ENCODE peak calls at places on chromosomes 16 and 17, in nine cellular contexts. C is adrenal gland; I is AG10803; J is sigmoid colon; N is CD8-positive, alpha-beta T cell; T is ovary; Z is uterus; G is glutamatergic neuron; B is chondrocyte. F is an unnamed sample.

GRCh38 chr17:14776791-14777190 is 475.9 kb downstream of the HS3ST3B1 start:
- DNase-seq in C (no peak), I (no peak), J (no peak), N (no peak), T (no peak), Z (no peak), G (no peak), B (no peak), F (peak)

GRCh38 chr17:58531122-58531521 is 16.7 kb upstream of the MTMR4 start:
- DNase-seq in C (no peak), I (no peak), J (no peak), N (no peak), T (no peak), Z (no peak), G (no peak), B (no peak), F (no peak)

GRCh38 chr16:19130852-19131808 is 17.4 kb downstream of the ITPRIPL2 start:
- DNase-seq in C (peak), I (peak), J (peak), N (no peak), T (no peak), Z (no peak), G (peak), B (no peak), F (peak)

GRCh38 chr17:4806770-4807533 is at the start of gene PLD2:
- DNase-seq in C (peak), I (peak), J (peak), N (peak), T (peak), Z (peak), G (peak), B (no peak), F (peak)

GRCh38 chr16:31177136-31177535 is 2.8 kb upstream of the FUS start:
- DNase-seq in C (peak), I (peak), J (no peak), N (peak), T (no peak), Z (no peak), G (no peak), B (no peak), F (no peak)

GRCh38 chr16:23464196-23464595 is 11.2 kb upstream of the COG7 start:
- DNase-seq in C (no peak), I (no peak), J (no peak), N (no peak), T (no peak), Z (no peak), G (no peak), B (no peak), F (no peak)

GRCh38 chr17:74862108-74862901 is 2.6 kb upstream of the GRIN2C start:
- DNase-seq in C (peak), I (peak), J (peak), N (peak), T (peak), Z (no peak), G (peak), B (peak), F (no peak)

GRCh38 chr17:17554266-17554665 is 37.2 kb downstream of the PEMT start:
- DNase-seq in C (no peak), I (no peak), J (no peak), N (no peak), T (no peak), Z (no peak), G (no peak), B (no peak), F (no peak)

GRCh38 chr17:42050360-42051012 is at the start of gene C17orf113:
- DNase-seq in C (peak), I (peak), J (peak), N (peak), T (peak), Z (peak), G (peak), B (no peak), F (no peak)

GRCh38 chr17:40366861-40367518 is 2.5 kb upstream of the GJD3 start:
- DNase-seq in C (no peak), I (no peak), J (peak), N (no peak), T (no peak), Z (no peak), G (no peak), B (peak), F (no peak)

GRCh38 chr16:383326-384020 is 1.7 kb upstream of the PGAP6 start:
- DNase-seq in C (peak), I (no peak), J (no peak), N (no peak), T (no peak), Z (no peak), G (no peak), B (no peak), F (no peak)

GRCh38 chr16:1045363-1046270 is 26.9 kb upstream of the SSTR5 start:
- DNase-seq in C (no peak), I (no peak), J (no peak), N (no peak), T (no peak), Z (no peak), G (no peak), B (no peak), F (no peak)

GRCh38 chr17:35051183-35051578 is 12.3 kb downstream of the RFFL start:
- DNase-seq in C (no peak), I (no peak), J (no peak), N (peak), T (no peak), Z (no peak), G (no peak), B (no peak), F (no peak)

GRCh38 chr17:62627219-62627903 is at the start of gene MRC2:
- DNase-seq in C (no peak), I (peak), J (peak), N (peak), T (peak), Z (peak), G (peak), B (no peak), F (peak)

GRCh38 chr16:79379083-79379482 is 221.5 kb downstream of the MAF start:
- DNase-seq in C (no peak), I (no peak), J (no peak), N (no peak), T (no peak), Z (no peak), G (no peak), B (no peak), F (no peak)
- TF ChIP-seq CTCF in C (no peak), I (no peak), J (no peak), N (no peak), T (no peak), Z (no peak), G (no peak), B (no peak), F (no peak)

GRCh38 chr17:6714315-6714874 is 1.2 kb upstream of the SLC13A5 start:
- DNase-seq in C (no peak), I (no peak), J (no peak), N (no peak), T (no peak), Z (no peak), G (no peak), B (no peak), F (no peak)

GRCh38 chr17:6712854-6713129 is 377 bp downstream of the SLC13A5 start:
- DNase-seq in C (no peak), I (no peak), J (no peak), N (no peak), T (no peak), Z (no peak), G (no peak), B (no peak), F (no peak)

GRCh38 chr17:6713918-6714271 is 726 bp upstream of the SLC13A5 start:
- DNase-seq in C (no peak), I (no peak), J (no peak), N (no peak), T (no peak), Z (no peak), G (peak), B (no peak), F (no peak)

GRCh38 chr17:6712058-6712853 is 913 bp downstream of the SLC13A5 start:
- DNase-seq in C (peak), I (no peak), J (no peak), N (no peak), T (peak), Z (no peak), G (no peak), B (no peak), F (peak)

DNA sequence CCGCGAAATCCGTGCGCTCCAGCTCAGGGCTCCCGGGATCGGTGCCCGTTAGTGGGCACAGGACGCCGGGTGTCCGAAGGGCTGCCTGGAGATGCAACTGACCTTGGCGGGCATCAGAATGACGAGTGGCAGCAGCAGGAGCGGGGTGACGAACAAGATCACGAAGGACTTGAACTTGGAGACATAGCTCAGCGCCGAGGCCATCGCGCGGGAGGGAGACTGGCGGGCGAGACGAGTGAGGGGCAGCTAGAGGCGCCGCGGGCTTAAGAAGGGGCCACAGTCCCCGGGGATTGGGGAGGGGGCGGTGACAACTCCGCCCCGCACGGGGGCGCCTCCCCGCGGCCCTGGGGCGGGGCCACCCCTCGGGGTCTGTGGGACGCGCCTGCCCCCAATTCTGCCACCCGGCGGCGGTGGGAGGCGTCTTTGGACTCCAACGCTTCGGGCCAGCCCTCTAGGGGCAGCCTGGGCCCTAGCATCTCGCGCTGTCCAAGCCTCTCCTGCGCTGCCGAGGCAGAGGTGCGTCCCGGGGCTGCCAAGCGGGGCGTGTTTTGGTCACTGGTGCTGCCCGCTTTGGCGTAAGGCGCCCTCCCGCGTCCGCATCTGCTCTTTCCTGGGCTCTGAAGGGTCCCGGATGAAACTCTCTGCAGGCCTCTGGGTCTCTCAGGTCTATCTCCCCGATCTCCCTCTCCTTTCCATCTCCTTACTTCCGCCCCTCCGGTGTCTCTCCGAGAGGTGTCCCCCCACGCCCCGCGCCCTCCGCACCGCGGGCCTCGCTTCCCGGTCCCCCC is at the start of gene SLC13A5:
- DNase-seq in C (peak), I (no peak), J (no peak), N (no peak), T (peak), Z (no peak), G (peak), B (no peak), F (peak)
- TF ChIP-seq CTCF in C (peak), I (peak), J (no peak), N (no peak), T (peak), Z (peak), G (peak), B (peak), F (peak)

GRCh38 chr16:56824335-56824734 is 40.7 kb upstream of the SLC12A3 start:
- DNase-seq in C (peak), I (peak), J (no peak), N (no peak), T (no peak), Z (no peak), G (no peak), B (no peak), F (no peak)
- TF ChIP-seq CTCF in C (peak), I (peak), J (no peak), N (no peak), T (no peak), Z (no peak), G (no peak), B (peak), F (peak)

GRCh38 chr17:46837521-46837920 is 13.9 kb upstream of the WNT9B start:
- DNase-seq in C (no peak), I (no peak), J (no peak), N (no peak), T (no peak), Z (no peak), G (no peak), B (no peak), F (no peak)

GRCh38 chr17:46836500-46836899 is 14.9 kb upstream of the WNT9B start:
- DNase-seq in C (no peak), I (no peak), J (no peak), N (no peak), T (no peak), Z (no peak), G (no peak), B (no peak), F (peak)

GRCh38 chr17:46842835-46843234 is 8.5 kb upstream of the WNT9B start:
- DNase-seq in C (no peak), I (no peak), J (no peak), N (no peak), T (no peak), Z (no peak), G (no peak), B (no peak), F (no peak)

GRCh38 chr17:46839211-46839610 is 12.2 kb upstream of the WNT9B start:
- DNase-seq in C (no peak), I (no peak), J (no peak), N (no peak), T (no peak), Z (no peak), G (no peak), B (no peak), F (no peak)

GRCh38 chr17:46841561-46842379 is 9.6 kb upstream of the WNT9B start:
- DNase-seq in C (no peak), I (no peak), J (no peak), N (no peak), T (no peak), Z (no peak), G (peak), B (no peak), F (no peak)
- TF ChIP-seq CTCF in C (peak), I (peak), J (no peak), N (peak), T (no peak), Z (peak), G (peak), B (peak), F (peak)

GRCh38 chr17:49219987-49220386 is 9.5 kb downstream of the ABI3 start:
- DNase-seq in C (no peak), I (no peak), J (no peak), N (no peak), T (no peak), Z (no peak), G (no peak), B (no peak), F (no peak)

GRCh38 chr17:49216953-49217650 is 6.6 kb downstream of the ABI3 start:
- DNase-seq in C (peak), I (no peak), J (peak), N (no peak), T (no peak), Z (no peak), G (no peak), B (no peak), F (no peak)

GRCh38 chr17:49216482-49216881 is 6.0 kb downstream of the ABI3 start:
- DNase-seq in C (no peak), I (no peak), J (no peak), N (no peak), T (no peak), Z (no peak), G (no peak), B (no peak), F (no peak)

GRCh38 chr17:49217651-49218413 is 7.3 kb downstream of the ABI3 start:
- DNase-seq in C (peak), I (no peak), J (peak), N (peak), T (no peak), Z (no peak), G (no peak), B (no peak), F (no peak)

DNA sequence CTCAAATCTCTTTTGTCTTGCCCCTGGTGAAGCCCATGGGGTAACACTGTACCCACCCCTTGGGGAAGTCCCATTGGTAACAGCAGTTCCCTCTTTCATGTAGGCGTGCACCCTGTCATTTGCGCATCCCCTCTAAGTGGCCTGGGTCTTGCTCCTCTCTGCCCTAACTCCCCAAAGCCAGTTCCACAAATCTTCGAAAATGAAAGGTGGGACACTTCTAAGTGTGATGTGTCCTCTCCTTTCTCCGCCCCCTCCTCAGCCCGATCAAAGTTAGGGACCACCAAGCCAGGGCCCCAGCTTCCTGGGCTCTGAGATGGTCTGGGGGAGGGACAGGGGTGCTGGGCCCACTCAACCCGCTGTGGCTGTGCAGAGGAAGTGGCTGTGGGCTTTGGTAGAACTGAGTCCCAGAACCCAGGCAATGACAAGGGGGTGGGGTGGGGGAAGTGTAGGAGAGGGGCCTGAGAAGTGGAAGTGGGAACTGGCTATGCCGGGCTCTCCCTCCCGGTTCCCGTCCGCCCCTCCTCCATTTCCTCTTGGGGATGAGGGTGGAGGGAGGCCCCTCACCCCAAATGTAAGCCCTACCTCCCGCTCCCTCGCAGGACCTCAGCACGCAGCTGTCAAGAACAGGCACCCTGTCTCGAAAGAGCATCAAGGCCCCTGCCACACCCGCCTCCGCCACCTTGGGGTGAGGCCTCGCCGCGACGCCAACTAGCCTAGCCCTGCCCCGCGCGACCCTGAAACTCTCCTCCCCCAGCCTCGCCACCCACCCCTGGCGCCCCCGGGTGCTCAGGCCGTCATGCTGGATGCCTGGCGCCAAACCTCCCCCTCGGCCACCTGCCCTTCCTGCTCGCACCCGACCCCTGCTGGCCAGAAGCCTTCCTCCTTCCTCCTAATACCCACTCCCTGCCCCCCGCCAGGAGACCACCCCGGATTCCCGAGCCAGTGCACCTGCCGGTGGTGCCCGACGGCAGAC is 8.7 kb downstream of the ABI3 start:
- DNase-seq in C (peak), I (no peak), J (no peak), N (no peak), T (no peak), Z (no peak), G (no peak), B (no peak), F (no peak)
- TF ChIP-seq CTCF in C (no peak), I (peak), J (no peak), N (peak), T (no peak), Z (no peak), G (no peak), B (peak), F (peak)

GRCh38 chr17:37490022-37490587 is 414 bp downstream of the DUSP14 start:
- DNase-seq in C (peak), I (peak), J (peak), N (peak), T (peak), Z (peak), G (peak), B (no peak), F (peak)
- TF ChIP-seq CTCF in C (no peak), I (no peak), J (no peak), N (no peak), T (peak), Z (peak), G (peak), B (peak), F (no peak)

DNA sequence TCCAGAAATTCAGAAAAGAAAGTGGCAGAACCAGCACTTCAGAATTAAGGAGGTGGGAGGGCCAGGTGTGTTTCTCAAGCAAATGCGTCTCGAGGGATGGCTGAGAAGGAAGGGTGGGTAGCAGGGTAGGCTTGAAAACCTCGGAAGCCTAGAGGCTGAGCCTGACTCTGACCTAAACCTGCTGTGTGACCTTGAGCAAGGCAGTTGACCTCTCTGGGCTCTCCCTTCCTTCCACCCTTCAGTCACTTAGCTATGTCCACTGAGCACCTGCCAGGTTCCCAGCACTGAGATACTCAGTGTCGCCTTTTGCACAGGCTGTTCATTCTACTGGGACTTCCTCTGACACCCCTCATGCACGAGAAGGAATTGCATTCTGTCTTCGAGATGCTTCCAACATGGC is 113.0 kb downstream of the GSG1L start:
- DNase-seq in C (no peak), I (no peak), J (peak), N (no peak), T (no peak), Z (no peak), G (no peak), B (no peak), F (no peak)
- TF ChIP-seq CTCF in C (no peak), I (no peak), J (no peak), N (no peak), T (no peak), Z (no peak), G (no peak), B (no peak), F (no peak)

GRCh38 chr16:51988977-51989376 is 558.0 kb downstream of the TOX3 start:
- DNase-seq in C (no peak), I (no peak), J (no peak), N (no peak), T (no peak), Z (no peak), G (no peak), B (no peak), F (no peak)
- TF ChIP-seq CTCF in C (no peak), I (no peak), J (no peak), N (no peak), T (no peak), Z (no peak), G (no peak), B (no peak), F (no peak)

F was measured in fibroblast of the aortic adventitia.